ENCODE peak calls at places on chromosomes 3 and 15, in ten cellular contexts. E is MM.1S, F is OCI-LY7, B is neural progenitor cell, C is Karpas-422, O is astrocyte, R is GM23248, N is H9, Z is PC-3, U is hepatocyte. M is an unnamed sample. For H4K20me1, the result is how much of the 10 kb centered on the place peaks cover.

GRCh38 chr3:56357266-56357665 is 111.0 kb downstream of the ERC2 start:
- DNase-seq in E (no peak), F (no peak), B (no peak), C (no peak), O (peak), R (no peak), N (peak), Z (no peak), U (peak), M (no peak)

GRCh38 chr15:75034615-75035014 is 11.2 kb downstream of the PPCDC start:
- DNase-seq in E (no peak), F (no peak), B (no peak), C (no peak), O (no peak), R (no peak), N (no peak), Z (no peak), U (no peak), M (no peak)

GRCh38 chr3:46517016-46517770 is 19.4 kb downstream of the RTP3 start:
- DNase-seq in E (no peak), F (no peak), B (no peak), C (no peak), O (peak), R (peak), N (no peak), Z (peak), U (no peak), M (no peak)

GRCh38 chr15:40252438-40253178 is 13.7 kb downstream of the PAK6 start:
- DNase-seq in E (peak), F (no peak), B (peak), C (no peak), O (no peak), R (peak), N (peak), Z (peak), U (peak), M (no peak)

GRCh38 chr15:63877713-63878271 is 44.0 kb upstream of the HERC1 start:
- DNase-seq in E (peak), F (no peak), B (no peak), C (no peak), O (no peak), R (no peak), N (no peak), Z (no peak), U (no peak), M (no peak)

GRCh38 chr3:16026753-16027152 is 147.7 kb upstream of the GALNT15 start:
- DNase-seq in E (no peak), F (no peak), B (no peak), C (no peak), O (peak), R (no peak), N (no peak), Z (no peak), U (no peak), M (no peak)

GRCh38 chr3:167829057-167829456 is 93.5 kb downstream of the SERPINI1 start:
- DNase-seq in E (no peak), F (peak), B (no peak), C (no peak), O (no peak), R (no peak), N (no peak), Z (no peak), U (no peak), M (no peak)

GRCh38 chr15:25684521-25685215 is 178.5 kb downstream of the ATP10A start:
- DNase-seq in E (no peak), F (no peak), B (no peak), C (no peak), O (peak), R (peak), N (no peak), Z (peak), U (peak), M (no peak)

GRCh38 chr15:34188711-34189110 is 21.2 kb downstream of the KATNBL1 start:
- DNase-seq in E (no peak), F (no peak), B (no peak), C (no peak), O (peak), R (no peak), N (no peak), Z (no peak), U (no peak), M (no peak)

GRCh38 chr3:138180375-138181029 is 5.8 kb upstream of the DBR1 start:
- DNase-seq in E (peak), F (peak), B (peak), C (peak), O (peak), R (peak), N (no peak), Z (peak), U (peak), M (peak)

GRCh38 chr15:67902579-67902979 is 62.7 kb upstream of the RNU6-1 start:
- DNase-seq in E (no peak), F (no peak), B (no peak), C (peak), O (no peak), R (no peak), N (no peak), Z (no peak), U (no peak), M (no peak)

GRCh38 chr3:152505926-152506325 is 237.2 kb downstream of the MBNL1 start:
- DNase-seq in E (no peak), F (no peak), B (no peak), C (no peak), O (no peak), R (no peak), N (no peak), Z (no peak), U (no peak), M (no peak)

GRCh38 chr3:116155830-116156229 is 289.5 kb downstream of the LSAMP start:
- DNase-seq in E (no peak), F (no peak), B (peak), C (no peak), O (no peak), R (no peak), N (no peak), Z (no peak), U (peak), M (no peak)

GRCh38 chr15:49135342-49135857 is 20.0 kb downstream of the COPS2 start:
- DNase-seq in E (no peak), F (no peak), B (no peak), C (no peak), O (peak), R (peak), N (no peak), Z (no peak), U (no peak), M (no peak)

GRCh38 chr3:46700772-46701171 is 420 bp upstream of the TMIE start:
- DNase-seq in E (no peak), F (no peak), B (peak), C (no peak), O (no peak), R (no peak), N (no peak), Z (no peak), U (peak), M (no peak)

GRCh38 chr3:120113128-120114116 is 19.2 kb upstream of the GSK3B start:
- DNase-seq in E (no peak), F (no peak), B (no peak), C (no peak), O (peak), R (peak), N (no peak), Z (peak), U (no peak), M (no peak)

GRCh38 chr3:86969500-86970189 is 21.3 kb downstream of the VGLL3 start:
- DNase-seq in E (peak), F (peak), B (peak), C (peak), O (no peak), R (peak), N (peak), Z (peak), U (no peak), M (peak)

GRCh38 chr3:124246366-124246765 is 254.4 kb upstream of the ROPN1 start:
- DNase-seq in E (no peak), F (no peak), B (no peak), C (no peak), O (peak), R (no peak), N (no peak), Z (no peak), U (no peak), M (no peak)

GRCh38 chr3:170476291-170476690 is 57.6 kb downstream of the CLDN11 start:
- DNase-seq in E (no peak), F (no peak), B (peak), C (no peak), O (no peak), R (no peak), N (no peak), Z (peak), U (no peak), M (no peak)

GRCh38 chr15:73956276-73957086 is 30.2 kb downstream of the LOXL1 start:
- DNase-seq in E (no peak), F (no peak), B (no peak), C (no peak), O (peak), R (peak), N (no peak), Z (peak), U (peak), M (no peak)

GRCh38 chr15:30065025-30065801 is 17.5 kb upstream of the GOLGA8J start:
- DNase-seq in E (no peak), F (no peak), B (no peak), C (no peak), O (peak), R (peak), N (no peak), Z (peak), U (no peak), M (no peak)

GRCh38 chr3:98003306-98003969 is 31.2 kb upstream of the RIOX2 start:
- DNase-seq in E (peak), F (peak), B (no peak), C (no peak), O (no peak), R (no peak), N (no peak), Z (no peak), U (no peak), M (peak)

DNA sequence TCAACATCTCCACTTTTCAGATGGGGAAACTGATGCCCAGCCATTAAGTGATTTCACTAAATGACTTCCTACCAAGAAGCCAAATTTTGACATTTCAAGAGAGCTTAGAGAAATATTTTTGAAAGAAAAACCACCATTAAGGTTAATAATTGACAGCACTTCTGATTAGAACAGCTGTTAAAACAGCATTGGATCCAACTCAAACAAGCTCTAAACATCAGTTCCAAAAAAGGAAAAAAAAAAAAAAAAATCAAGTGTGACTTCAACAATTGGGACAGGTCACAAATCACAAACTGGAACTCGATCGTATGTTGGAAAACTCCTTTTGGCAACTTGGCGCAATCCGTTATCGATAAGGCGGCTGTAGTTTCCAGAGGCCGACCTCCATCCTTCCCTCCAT is 17.9 kb downstream of the TLE3 start:
- DNase-seq in E (no peak), F (no peak), B (no peak), C (no peak), O (no peak), R (no peak), N (no peak), Z (no peak), U (no peak), M (no peak)
- H4K20me1 ChIP-seq in E (half or more), F (under half), B (half or more), C (under half), O (half or more), R (under half), N (under half), Z (under half), U (under half), M (half or more)

GRCh38 chr3:155182467-155182866 is 102.3 kb downstream of the MME start:
- DNase-seq in E (no peak), F (no peak), B (no peak), C (no peak), O (no peak), R (no peak), N (no peak), Z (no peak), U (no peak), M (no peak)

GRCh38 chr3:155185623-155186022 is 105.5 kb downstream of the MME start:
- DNase-seq in E (peak), F (no peak), B (no peak), C (no peak), O (peak), R (peak), N (peak), Z (peak), U (no peak), M (no peak)

GRCh38 chr3:155188036-155188435 is 105.4 kb downstream of the STRIT1 start:
- DNase-seq in E (no peak), F (no peak), B (no peak), C (no peak), O (no peak), R (peak), N (no peak), Z (peak), U (no peak), M (no peak)

GRCh38 chr3:155179966-155180757 is 100.0 kb downstream of the MME start:
- DNase-seq in E (no peak), F (no peak), B (no peak), C (no peak), O (no peak), R (no peak), N (no peak), Z (no peak), U (no peak), M (no peak)

DNA sequence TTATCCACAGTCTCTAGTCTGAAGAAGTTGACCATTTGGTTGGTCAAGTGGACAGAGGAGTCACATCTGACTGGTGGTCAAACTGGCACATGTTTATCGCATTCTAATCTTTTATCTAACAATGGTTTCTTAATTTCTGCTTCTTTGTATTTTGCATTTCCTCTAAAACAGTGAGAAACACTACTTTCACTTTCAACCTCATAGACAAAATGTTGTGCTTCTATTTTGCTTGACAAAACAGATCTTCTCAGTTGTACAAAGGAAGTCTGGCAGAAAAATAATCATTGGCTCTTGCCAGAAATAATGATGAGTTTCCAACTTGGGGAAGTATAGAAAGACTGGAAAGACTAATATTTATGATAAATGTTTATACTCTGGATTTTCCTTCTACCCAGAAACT is 103.9 kb downstream of the MME start:
- DNase-seq in E (peak), F (peak), B (no peak), C (no peak), O (no peak), R (no peak), N (no peak), Z (no peak), U (no peak), M (no peak)
- H3K4me2 ChIP-seq in E (peak), F (peak), B (no peak), C (no peak), O (no peak), R (no peak), N (no peak), Z (no peak), U (no peak), M (peak)

GRCh38 chr3:100400424-100400781 is 486 bp downstream of the TOMM70 start:
- DNase-seq in E (peak), F (peak), B (no peak), C (peak), O (no peak), R (peak), N (no peak), Z (peak), U (peak), M (peak)
- H3K27ac ChIP-seq in E (peak), F (peak), B (peak), C (peak), O (peak), R (peak), N (no peak), Z (peak), U (peak), M (peak)

GRCh38 chr3:134362670-134363380 is 11.4 kb downstream of the AMOTL2 start:
- DNase-seq in E (no peak), F (no peak), B (no peak), C (no peak), O (no peak), R (peak), N (no peak), Z (no peak), U (no peak), M (no peak)
- H4K20me1 ChIP-seq in E (under half), F (under half), B (half or more), C (under half), O (half or more), R (under half), N (under half), Z (under half), U (under half), M (under half)

DNA sequence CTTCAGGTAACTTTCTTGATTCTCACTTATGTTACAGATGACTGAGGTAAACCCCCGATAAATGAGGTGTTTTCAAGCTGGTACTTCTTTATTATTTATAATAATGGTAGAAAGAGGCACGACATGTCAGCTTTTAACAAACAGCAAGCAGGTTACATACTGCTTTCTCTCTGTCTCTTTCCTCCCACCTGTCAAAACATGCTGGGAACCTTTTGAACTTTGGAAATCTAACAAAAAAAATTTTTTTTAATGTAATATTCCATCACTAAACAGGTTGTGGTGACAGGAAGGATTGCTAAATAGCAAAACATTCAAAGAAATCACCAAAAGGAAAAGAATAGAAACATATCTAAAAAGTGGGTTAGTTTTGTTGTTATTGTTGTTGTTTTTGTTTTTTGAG is 48.2 kb downstream of the ANO10 start:
- DNase-seq in E (no peak), F (no peak), B (no peak), C (no peak), O (no peak), R (no peak), N (no peak), Z (no peak), U (no peak), M (no peak)
- H3K4me2 ChIP-seq in E (no peak), F (no peak), B (no peak), C (no peak), O (no peak), R (no peak), N (no peak), Z (no peak), U (no peak), M (no peak)

GRCh38 chr15:70275461-70276138 is 177.9 kb upstream of the TLE3 start:
- DNase-seq in E (no peak), F (no peak), B (no peak), C (no peak), O (no peak), R (no peak), N (no peak), Z (no peak), U (no peak), M (no peak)
- H3K27ac ChIP-seq in E (no peak), F (no peak), B (no peak), C (no peak), O (no peak), R (no peak), N (no peak), Z (no peak), U (no peak), M (no peak)

DNA sequence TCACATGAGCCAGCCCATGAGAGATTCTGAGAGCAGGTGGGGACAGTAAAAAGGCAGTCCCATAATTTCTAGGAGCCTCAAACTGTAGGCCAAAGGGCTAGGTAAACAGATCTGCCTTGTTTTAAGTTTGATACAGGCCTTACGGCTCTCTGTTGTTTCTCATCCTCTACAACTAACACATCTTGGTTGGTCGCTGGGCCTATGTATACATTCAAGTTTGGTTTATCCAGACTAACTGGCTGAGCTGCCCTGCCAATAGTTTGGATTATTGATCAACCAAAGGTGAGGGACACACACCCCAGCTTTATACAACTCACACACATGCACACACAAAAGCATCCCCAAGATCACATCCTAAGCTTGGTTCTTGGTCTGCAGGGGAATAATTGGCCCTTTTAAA is 3.0 kb downstream of the SIAH2 start:
- DNase-seq in E (no peak), F (no peak), B (no peak), C (no peak), O (no peak), R (no peak), N (no peak), Z (no peak), U (no peak), M (no peak)
- H4K20me1 ChIP-seq in E (under half), F (under half), B (under half), C (under half), O (half or more), R (under half), N (under half), Z (under half), U (half or more), M (under half)

GRCh38 chr3:127786358-127787070 is 35.8 kb downstream of the MGLL start:
- DNase-seq in E (no peak), F (no peak), B (peak), C (no peak), O (peak), R (peak), N (no peak), Z (no peak), U (peak), M (peak)
- H3K4me2 ChIP-seq in E (no peak), F (no peak), B (peak), C (peak), O (no peak), R (no peak), N (no peak), Z (no peak), U (no peak), M (no peak)

GRCh38 chr15:95286316-95286880 is 1044.1 kb upstream of the NR2F2 start:
- DNase-seq in E (no peak), F (no peak), B (peak), C (no peak), O (no peak), R (no peak), N (no peak), Z (no peak), U (no peak), M (no peak)

GRCh38 chr15:95286911-95287769 is 1043.4 kb upstream of the NR2F2 start:
- DNase-seq in E (peak), F (no peak), B (peak), C (no peak), O (peak), R (no peak), N (peak), Z (no peak), U (no peak), M (no peak)

GRCh38 chr15:95284487-95284886 is 1046.0 kb upstream of the NR2F2 start:
- DNase-seq in E (peak), F (no peak), B (no peak), C (no peak), O (no peak), R (no peak), N (no peak), Z (no peak), U (no peak), M (no peak)

GRCh38 chr15:95287774-95288173 is 1042.7 kb upstream of the NR2F2 start:
- DNase-seq in E (no peak), F (no peak), B (peak), C (no peak), O (no peak), R (no peak), N (no peak), Z (no peak), U (no peak), M (no peak)

DNA sequence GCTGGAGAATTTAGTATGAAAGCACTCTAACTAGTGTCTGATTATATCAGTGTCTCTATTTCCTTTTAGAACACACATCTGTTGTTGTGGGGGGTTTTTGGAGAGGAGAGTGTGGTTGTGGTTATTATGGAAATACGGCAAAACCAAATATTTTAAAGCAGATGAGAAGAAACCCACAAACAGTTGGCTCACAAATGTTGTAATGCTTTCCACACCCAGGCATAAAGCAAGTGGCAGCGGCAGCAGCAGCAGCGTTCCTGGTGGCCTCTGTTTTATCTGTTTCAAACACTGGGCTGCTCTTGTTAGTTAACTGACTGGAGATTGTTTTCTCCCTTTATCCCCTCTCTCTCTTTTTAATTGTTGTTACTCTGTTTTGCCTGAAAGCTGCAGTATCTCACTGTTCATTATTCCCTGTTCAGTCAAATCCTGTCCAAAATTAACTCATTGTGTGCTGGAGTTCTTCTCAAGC is 1045.5 kb upstream of the NR2F2 start:
- DNase-seq in E (peak), F (no peak), B (peak), C (no peak), O (peak), R (peak), N (no peak), Z (peak), U (no peak), M (peak)
- H3K27ac ChIP-seq in E (peak), F (no peak), B (peak), C (no peak), O (no peak), R (no peak), N (no peak), Z (no peak), U (no peak), M (no peak)